ENCODE peak calls at places on chromosome 10, in eight cellular contexts. A is H1, M is tibial nerve, B is A549, N is upper lobe of left lung, O is transverse colon, V is K562, K is SK-N-SH. T is an unnamed sample.

GRCh38 chr10:103154464-103155299 is 38.4 kb downstream of the NT5C2 start:
- DNase-seq in A (no peak), M (no peak), B (no peak), N (no peak), O (no peak), V (no peak), K (no peak), T (no peak)

GRCh38 chr10:71193516-71193915 is 18.9 kb upstream of the UNC5B start:
- DNase-seq in A (no peak), M (no peak), B (no peak), N (no peak), O (no peak), V (no peak), K (no peak), T (no peak)

GRCh38 chr10:8416192-8416701 is 361.8 kb downstream of the GATA3 start:
- DNase-seq in A (no peak), M (no peak), B (no peak), N (no peak), O (no peak), V (no peak), K (no peak), T (no peak)

GRCh38 chr10:51224610-51225230 is 150.4 kb downstream of the PRKG1 start:
- DNase-seq in A (no peak), M (no peak), B (no peak), N (no peak), O (no peak), V (no peak), K (no peak), T (no peak)

GRCh38 chr10:61313460-61313859 is 139.7 kb downstream of the TMEM26 start:
- DNase-seq in A (no peak), M (no peak), B (no peak), N (no peak), O (no peak), V (no peak), K (no peak), T (no peak)

GRCh38 chr10:122170802-122171201 is 100.3 kb upstream of the BTBD16 start:
- DNase-seq in A (no peak), M (no peak), B (no peak), N (no peak), O (no peak), V (no peak), K (no peak), T (no peak)

GRCh38 chr10:89959433-89960110 is 258.2 kb downstream of the KIF20B start:
- DNase-seq in A (no peak), M (no peak), B (no peak), N (no peak), O (no peak), V (no peak), K (no peak), T (no peak)

GRCh38 chr10:33134011-33134751 is 176.2 kb upstream of the ITGB1 start:
- DNase-seq in A (no peak), M (no peak), B (peak; percentile 78), N (no peak), O (peak; percentile 72), V (no peak), K (no peak), T (no peak)

DNA sequence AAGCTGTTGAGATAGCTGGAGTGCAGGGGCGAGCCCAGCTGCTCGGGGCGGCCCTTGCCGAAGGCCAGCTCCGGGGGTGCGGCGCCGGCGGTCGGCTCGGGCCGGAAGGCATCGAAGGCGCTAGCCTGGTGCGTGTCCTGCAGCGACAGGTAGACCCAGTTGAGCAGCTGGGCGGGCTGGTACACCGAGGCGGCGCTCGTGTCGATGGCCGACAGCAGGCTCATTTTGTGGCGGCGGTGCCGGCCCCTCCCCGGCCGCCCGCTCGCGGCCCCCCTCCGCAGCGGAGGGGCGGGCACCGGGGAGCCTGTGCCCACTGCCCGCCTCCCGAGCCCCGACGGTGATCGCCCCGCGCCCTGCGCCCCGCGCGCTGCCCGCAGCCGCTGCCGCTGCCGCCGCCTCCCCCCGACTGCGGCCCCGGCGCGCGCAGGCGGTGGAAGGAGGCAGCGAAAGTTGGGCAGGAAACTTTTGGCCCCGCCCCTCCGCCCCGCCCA is at the start of gene ZCCHC24:
- DNase-seq in A (no peak), M (no peak), B (peak; percentile 55), N (no peak), O (peak; percentile 58), V (no peak), K (no peak), T (no peak)
- TF ChIP-seq CTCF in A (no peak), M (peak; percentile 52), B (no peak), N (no peak), O (no peak), V (no peak), K (no peak), T (no peak)

GRCh38 chr10:18104223-18104872 is 35.9 kb upstream of the CACNB2 start:
- DNase-seq in A (peak; percentile 75), M (peak; percentile 84), B (peak; percentile 33), N (no peak), O (peak; percentile 56), V (peak; percentile 20), K (peak; percentile 34), T (peak; percentile 19)
- TF ChIP-seq EP300 in A (no peak), M (no peak), B (no peak), N (no peak), O (no peak), V (no peak), K (no peak), T (no peak)

GRCh38 chr10:3105166-3105565 is 37.8 kb downstream of the PFKP start:
- DNase-seq in A (no peak), M (no peak), B (no peak), N (no peak), O (no peak), V (no peak), K (no peak), T (no peak)
- TF ChIP-seq CTCF in A (no peak), M (no peak), B (no peak), N (no peak), O (no peak), V (no peak), K (no peak), T (no peak)

GRCh38 chr10:115049957-115050356 is 43.2 kb upstream of the ATRNL1 start:
- DNase-seq in A (no peak), M (no peak), B (no peak), N (no peak), O (no peak), V (no peak), K (no peak), T (no peak)
- TF ChIP-seq EP300 in A (no peak), M (no peak), B (no peak), N (no peak), O (no peak), V (no peak), K (no peak), T (no peak)

DNA sequence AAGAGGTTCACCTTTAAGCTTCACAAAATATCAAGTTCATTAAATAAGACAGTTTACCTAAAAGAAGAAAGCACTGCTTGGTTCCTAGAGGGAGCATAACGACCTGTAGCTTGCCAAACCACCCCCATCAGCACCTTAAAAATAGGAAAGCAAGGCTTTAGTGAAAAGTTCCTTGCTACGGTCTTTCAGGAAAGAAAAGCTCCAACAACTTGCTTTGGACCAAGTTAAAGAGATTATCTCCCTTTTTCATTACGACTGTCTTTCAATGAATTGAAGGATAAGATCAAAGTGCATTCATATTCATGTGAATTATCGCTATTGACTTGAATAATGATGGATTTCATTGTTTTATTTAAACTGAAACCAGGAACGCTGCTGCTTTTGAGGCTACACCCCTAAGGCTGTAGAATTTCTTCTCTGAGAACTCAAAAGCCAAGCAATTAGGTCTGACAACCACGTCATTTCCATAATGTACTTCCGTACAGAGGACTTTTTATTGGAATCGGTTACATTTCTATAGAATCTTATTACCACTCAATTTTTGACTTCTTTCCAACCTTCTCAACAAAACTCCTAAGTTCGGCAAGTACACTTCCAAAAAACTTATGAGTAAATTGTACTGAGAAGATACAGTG is 6.9 kb upstream of the SPAG6 start:
- DNase-seq in A (no peak), M (no peak), B (no peak), N (no peak), O (no peak), V (no peak), K (no peak), T (no peak)
- TF ChIP-seq CTCF in A (no peak), M (no peak), B (no peak), N (no peak), O (no peak), V (no peak), K (no peak), T (no peak)

GRCh38 chr10:76033457-76034196 is 602.2 kb downstream of the LRMDA start:
- DNase-seq in A (no peak), M (no peak), B (peak; percentile 84), N (no peak), O (no peak), V (no peak), K (no peak), T (no peak)
- TF ChIP-seq EP300 in A (no peak), M (no peak), B (peak; percentile 25), N (no peak), O (no peak), V (no peak), K (no peak), T (no peak)

GRCh38 chr10:101162677-101163076 is 31.6 kb downstream of the TLX1 start:
- DNase-seq in A (no peak), M (no peak), B (no peak), N (no peak), O (no peak), V (no peak), K (no peak), T (no peak)
- TF ChIP-seq CTCF in A (no peak), M (no peak), B (no peak), N (no peak), O (no peak), V (no peak), K (no peak), T (no peak)

T was measured in ovary.